ENCODE peak calls at places on chromosomes 3 and 15, in eight cellular contexts. One of them, this sample, is unnamed.

GRCh38 chr3:71185733-71186455 is 397.6 kb downstream of the FOXP1 start:
- DNase-seq in astrocyte of the hippocampus: no peak
- DNase-seq in activated CD4-positive, alpha-beta memory T cell treated with anti-CD3 and anti-CD28 coated beads, Interleukin-2, amount 10 ng/mL, durations not matched to agents 7 days and 5 days: no peak
- DNase-seq in HFF-Myc: no peak
- DNase-seq in HEK293T: no peak
- DNase-seq in trophoblast cell: peak
- DNase-seq in left ventricle myocardium superior: no peak
- DNase-seq in GM12864: no peak
- DNase-seq in this sample: no peak

GRCh38 chr15:80825361-80826030 is 46.3 kb downstream of the CEMIP start:
- DNase-seq in left ventricle myocardium superior: peak
- DNase-seq in GM12864: no peak
- DNase-seq in HEK293T: no peak
- DNase-seq in HFF-Myc: no peak
- DNase-seq in astrocyte of the hippocampus: peak
- DNase-seq in trophoblast cell: peak
- DNase-seq in activated CD4-positive, alpha-beta memory T cell treated with anti-CD3 and anti-CD28 coated beads, Interleukin-2, amount 10 ng/mL, durations not matched to agents 7 days and 5 days: no peak
- DNase-seq in this sample: peak

GRCh38 chr3:114709102-114709501 is 415.3 kb downstream of the TIGIT start:
- DNase-seq in GM12864: no peak
- DNase-seq in HEK293T: no peak
- DNase-seq in left ventricle myocardium superior: no peak
- DNase-seq in trophoblast cell: no peak
- DNase-seq in activated CD4-positive, alpha-beta memory T cell treated with anti-CD3 and anti-CD28 coated beads, Interleukin-2, amount 10 ng/mL, durations not matched to agents 7 days and 5 days: no peak
- DNase-seq in HFF-Myc: no peak
- DNase-seq in astrocyte of the hippocampus: no peak
- DNase-seq in this sample: no peak

GRCh38 chr3:182342252-182342651 is 451.1 kb upstream of the ATP11B start:
- DNase-seq in left ventricle myocardium superior: no peak
- DNase-seq in activated CD4-positive, alpha-beta memory T cell treated with anti-CD3 and anti-CD28 coated beads, Interleukin-2, amount 10 ng/mL, durations not matched to agents 7 days and 5 days: no peak
- DNase-seq in trophoblast cell: no peak
- DNase-seq in HFF-Myc: no peak
- DNase-seq in HEK293T: no peak
- DNase-seq in GM12864: no peak
- DNase-seq in astrocyte of the hippocampus: no peak
- DNase-seq in this sample: no peak

GRCh38 chr3:54660599-54661210 is 267.2 kb downstream of the LRTM1 start:
- DNase-seq in activated CD4-positive, alpha-beta memory T cell treated with anti-CD3 and anti-CD28 coated beads, Interleukin-2, amount 10 ng/mL, durations not matched to agents 7 days and 5 days: no peak
- DNase-seq in GM12864: no peak
- DNase-seq in astrocyte of the hippocampus: no peak
- DNase-seq in HFF-Myc: no peak
- DNase-seq in trophoblast cell: no peak
- DNase-seq in left ventricle myocardium superior: peak
- DNase-seq in HEK293T: no peak
- DNase-seq in this sample: no peak

GRCh38 chr15:70799667-70800450 is 36.5 kb upstream of the UACA start:
- DNase-seq in left ventricle myocardium superior: no peak
- DNase-seq in trophoblast cell: no peak
- DNase-seq in HEK293T: no peak
- DNase-seq in astrocyte of the hippocampus: peak
- DNase-seq in activated CD4-positive, alpha-beta memory T cell treated with anti-CD3 and anti-CD28 coated beads, Interleukin-2, amount 10 ng/mL, durations not matched to agents 7 days and 5 days: no peak
- DNase-seq in GM12864: no peak
- DNase-seq in HFF-Myc: no peak
- DNase-seq in this sample: no peak

GRCh38 chr3:174945276-174945675 is 86.1 kb downstream of the NAALADL2 start:
- DNase-seq in HEK293T: no peak
- DNase-seq in left ventricle myocardium superior: no peak
- DNase-seq in activated CD4-positive, alpha-beta memory T cell treated with anti-CD3 and anti-CD28 coated beads, Interleukin-2, amount 10 ng/mL, durations not matched to agents 7 days and 5 days: no peak
- DNase-seq in GM12864: no peak
- DNase-seq in astrocyte of the hippocampus: no peak
- DNase-seq in HFF-Myc: no peak
- DNase-seq in trophoblast cell: no peak
- DNase-seq in this sample: no peak

GRCh38 chr3:46209053-46209452 is 940 bp upstream of the CCR1 start:
- DNase-seq in trophoblast cell: no peak
- DNase-seq in astrocyte of the hippocampus: no peak
- DNase-seq in GM12864: no peak
- DNase-seq in activated CD4-positive, alpha-beta memory T cell treated with anti-CD3 and anti-CD28 coated beads, Interleukin-2, amount 10 ng/mL, durations not matched to agents 7 days and 5 days: no peak
- DNase-seq in HEK293T: no peak
- DNase-seq in HFF-Myc: no peak
- DNase-seq in left ventricle myocardium superior: no peak
- DNase-seq in this sample: no peak

GRCh38 chr15:64883097-64883581 is 28.6 kb upstream of the ANKDD1A start:
- DNase-seq in left ventricle myocardium superior: peak
- DNase-seq in trophoblast cell: no peak
- DNase-seq in GM12864: peak
- DNase-seq in HEK293T: no peak
- DNase-seq in HFF-Myc: no peak
- DNase-seq in astrocyte of the hippocampus: no peak
- DNase-seq in activated CD4-positive, alpha-beta memory T cell treated with anti-CD3 and anti-CD28 coated beads, Interleukin-2, amount 10 ng/mL, durations not matched to agents 7 days and 5 days: peak
- DNase-seq in this sample: no peak

GRCh38 chr15:59349715-59350420 is 22.8 kb downstream of the MYO1E start:
- DNase-seq in GM12864: no peak
- DNase-seq in activated CD4-positive, alpha-beta memory T cell treated with anti-CD3 and anti-CD28 coated beads, Interleukin-2, amount 10 ng/mL, durations not matched to agents 7 days and 5 days: peak
- DNase-seq in astrocyte of the hippocampus: peak
- DNase-seq in HEK293T: no peak
- DNase-seq in left ventricle myocardium superior: no peak
- DNase-seq in HFF-Myc: peak
- DNase-seq in trophoblast cell: peak
- DNase-seq in this sample: no peak

GRCh38 chr15:61393949-61394348 is 164.8 kb upstream of the RORA start:
- DNase-seq in trophoblast cell: no peak
- DNase-seq in left ventricle myocardium superior: no peak
- DNase-seq in HFF-Myc: no peak
- DNase-seq in GM12864: no peak
- DNase-seq in HEK293T: no peak
- DNase-seq in activated CD4-positive, alpha-beta memory T cell treated with anti-CD3 and anti-CD28 coated beads, Interleukin-2, amount 10 ng/mL, durations not matched to agents 7 days and 5 days: no peak
- DNase-seq in astrocyte of the hippocampus: peak
- DNase-seq in this sample: no peak

GRCh38 chr3:142586803-142587406 is 8.4 kb upstream of the ATR start:
- DNase-seq in trophoblast cell: peak
- DNase-seq in HEK293T: peak
- DNase-seq in left ventricle myocardium superior: no peak
- DNase-seq in HFF-Myc: peak
- DNase-seq in activated CD4-positive, alpha-beta memory T cell treated with anti-CD3 and anti-CD28 coated beads, Interleukin-2, amount 10 ng/mL, durations not matched to agents 7 days and 5 days: no peak
- DNase-seq in GM12864: no peak
- DNase-seq in astrocyte of the hippocampus: peak
- DNase-seq in this sample: peak

GRCh38 chr15:76996526-76997401 is 1.8 kb downstream of the PSTPIP1 start:
- DNase-seq in left ventricle myocardium superior: peak
- DNase-seq in HEK293T: no peak
- DNase-seq in astrocyte of the hippocampus: peak
- DNase-seq in trophoblast cell: no peak
- DNase-seq in activated CD4-positive, alpha-beta memory T cell treated with anti-CD3 and anti-CD28 coated beads, Interleukin-2, amount 10 ng/mL, durations not matched to agents 7 days and 5 days: peak
- DNase-seq in HFF-Myc: no peak
- DNase-seq in GM12864: no peak
- DNase-seq in this sample: no peak

GRCh38 chr15:74543583-74543982 is 2.6 kb downstream of the ARID3B start:
- DNase-seq in activated CD4-positive, alpha-beta memory T cell treated with anti-CD3 and anti-CD28 coated beads, Interleukin-2, amount 10 ng/mL, durations not matched to agents 7 days and 5 days: peak
- DNase-seq in HFF-Myc: no peak
- DNase-seq in trophoblast cell: no peak
- DNase-seq in HEK293T: no peak
- DNase-seq in GM12864: no peak
- DNase-seq in left ventricle myocardium superior: no peak
- DNase-seq in astrocyte of the hippocampus: no peak
- DNase-seq in this sample: no peak

GRCh38 chr15:38192496-38192895 is 60.1 kb upstream of the SPRED1 start:
- DNase-seq in trophoblast cell: no peak
- DNase-seq in left ventricle myocardium superior: no peak
- DNase-seq in HFF-Myc: no peak
- DNase-seq in astrocyte of the hippocampus: no peak
- DNase-seq in HEK293T: no peak
- DNase-seq in GM12864: no peak
- DNase-seq in activated CD4-positive, alpha-beta memory T cell treated with anti-CD3 and anti-CD28 coated beads, Interleukin-2, amount 10 ng/mL, durations not matched to agents 7 days and 5 days: no peak
- DNase-seq in this sample: no peak

GRCh38 chr15:55768670-55769185 is 25.8 kb upstream of the PRTG start:
- DNase-seq in astrocyte of the hippocampus: no peak
- DNase-seq in GM12864: no peak
- DNase-seq in HEK293T: no peak
- DNase-seq in left ventricle myocardium superior: no peak
- DNase-seq in trophoblast cell: peak
- DNase-seq in activated CD4-positive, alpha-beta memory T cell treated with anti-CD3 and anti-CD28 coated beads, Interleukin-2, amount 10 ng/mL, durations not matched to agents 7 days and 5 days: no peak
- DNase-seq in HFF-Myc: no peak
- DNase-seq in this sample: no peak

GRCh38 chr3:177824190-177824786 is 627.0 kb upstream of the TBL1XR1 start:
- DNase-seq in activated CD4-positive, alpha-beta memory T cell treated with anti-CD3 and anti-CD28 coated beads, Interleukin-2, amount 10 ng/mL, durations not matched to agents 7 days and 5 days: no peak
- DNase-seq in HFF-Myc: no peak
- DNase-seq in trophoblast cell: peak
- DNase-seq in GM12864: no peak
- DNase-seq in left ventricle myocardium superior: peak
- DNase-seq in HEK293T: no peak
- DNase-seq in astrocyte of the hippocampus: peak
- DNase-seq in this sample: no peak

GRCh38 chr3:194093822-194094221 is 42.1 kb upstream of the HES1 start:
- DNase-seq in astrocyte of the hippocampus: no peak
- DNase-seq in left ventricle myocardium superior: no peak
- DNase-seq in HFF-Myc: no peak
- DNase-seq in trophoblast cell: no peak
- DNase-seq in HEK293T: no peak
- DNase-seq in activated CD4-positive, alpha-beta memory T cell treated with anti-CD3 and anti-CD28 coated beads, Interleukin-2, amount 10 ng/mL, durations not matched to agents 7 days and 5 days: no peak
- DNase-seq in GM12864: no peak
- DNase-seq in this sample: no peak

GRCh38 chr3:45986303-45986982 is 9.2 kb downstream of the FYCO1 start:
- DNase-seq in HFF-Myc: no peak
- DNase-seq in GM12864: no peak
- DNase-seq in activated CD4-positive, alpha-beta memory T cell treated with anti-CD3 and anti-CD28 coated beads, Interleukin-2, amount 10 ng/mL, durations not matched to agents 7 days and 5 days: no peak
- DNase-seq in astrocyte of the hippocampus: peak
- DNase-seq in left ventricle myocardium superior: peak
- DNase-seq in trophoblast cell: no peak
- DNase-seq in HEK293T: no peak
- DNase-seq in this sample: no peak

GRCh38 chr3:31927806-31928205 is 53.3 kb downstream of the OSBPL10 start:
- DNase-seq in left ventricle myocardium superior: no peak
- DNase-seq in HFF-Myc: no peak
- DNase-seq in activated CD4-positive, alpha-beta memory T cell treated with anti-CD3 and anti-CD28 coated beads, Interleukin-2, amount 10 ng/mL, durations not matched to agents 7 days and 5 days: no peak
- DNase-seq in astrocyte of the hippocampus: no peak
- DNase-seq in GM12864: no peak
- DNase-seq in trophoblast cell: no peak
- DNase-seq in HEK293T: no peak
- DNase-seq in this sample: no peak

GRCh38 chr15:46296797-46297196 is 662.0 kb downstream of the SQOR start:
- DNase-seq in HEK293T: no peak
- DNase-seq in left ventricle myocardium superior: no peak
- DNase-seq in HFF-Myc: no peak
- DNase-seq in astrocyte of the hippocampus: no peak
- DNase-seq in activated CD4-positive, alpha-beta memory T cell treated with anti-CD3 and anti-CD28 coated beads, Interleukin-2, amount 10 ng/mL, durations not matched to agents 7 days and 5 days: no peak
- DNase-seq in GM12864: no peak
- DNase-seq in trophoblast cell: no peak
- DNase-seq in this sample: no peak

GRCh38 chr15:76185716-76186115 is 125.6 kb downstream of the ETFA start:
- DNase-seq in left ventricle myocardium superior: no peak
- DNase-seq in HEK293T: peak
- DNase-seq in trophoblast cell: peak
- DNase-seq in HFF-Myc: no peak
- DNase-seq in GM12864: peak
- DNase-seq in activated CD4-positive, alpha-beta memory T cell treated with anti-CD3 and anti-CD28 coated beads, Interleukin-2, amount 10 ng/mL, durations not matched to agents 7 days and 5 days: peak
- DNase-seq in astrocyte of the hippocampus: peak
- DNase-seq in this sample: peak

GRCh38 chr3:24004171-24004938 is 59.3 kb downstream of the NR1D2 start:
- DNase-seq in HFF-Myc: no peak
- DNase-seq in trophoblast cell: no peak
- DNase-seq in astrocyte of the hippocampus: no peak
- DNase-seq in HEK293T: no peak
- DNase-seq in GM12864: no peak
- DNase-seq in activated CD4-positive, alpha-beta memory T cell treated with anti-CD3 and anti-CD28 coated beads, Interleukin-2, amount 10 ng/mL, durations not matched to agents 7 days and 5 days: no peak
- DNase-seq in left ventricle myocardium superior: no peak
- DNase-seq in this sample: no peak

GRCh38 chr3:53956591-53956990 is 64.9 kb upstream of the SELENOK start:
- DNase-seq in left ventricle myocardium superior: no peak
- DNase-seq in HFF-Myc: no peak
- DNase-seq in astrocyte of the hippocampus: no peak
- DNase-seq in HEK293T: no peak
- DNase-seq in GM12864: no peak
- DNase-seq in trophoblast cell: no peak
- DNase-seq in activated CD4-positive, alpha-beta memory T cell treated with anti-CD3 and anti-CD28 coated beads, Interleukin-2, amount 10 ng/mL, durations not matched to agents 7 days and 5 days: no peak
- DNase-seq in this sample: no peak

GRCh38 chr15:33735637-33736247 is 232.6 kb upstream of the CHRM5 start:
- DNase-seq in left ventricle myocardium superior: no peak
- DNase-seq in HFF-Myc: no peak
- DNase-seq in activated CD4-positive, alpha-beta memory T cell treated with anti-CD3 and anti-CD28 coated beads, Interleukin-2, amount 10 ng/mL, durations not matched to agents 7 days and 5 days: no peak
- DNase-seq in astrocyte of the hippocampus: peak
- DNase-seq in trophoblast cell: peak
- DNase-seq in HEK293T: peak
- DNase-seq in GM12864: no peak
- DNase-seq in this sample: peak

GRCh38 chr15:88610756-88611231 is 10.3 kb upstream of the AEN start:
- DNase-seq in HEK293T: no peak
- DNase-seq in activated CD4-positive, alpha-beta memory T cell treated with anti-CD3 and anti-CD28 coated beads, Interleukin-2, amount 10 ng/mL, durations not matched to agents 7 days and 5 days: no peak
- DNase-seq in left ventricle myocardium superior: no peak
- DNase-seq in HFF-Myc: no peak
- DNase-seq in GM12864: no peak
- DNase-seq in astrocyte of the hippocampus: peak
- DNase-seq in trophoblast cell: no peak
- DNase-seq in this sample: peak

GRCh38 chr3:48232734-48233133 is 8.2 kb upstream of the ZNF589 start:
- DNase-seq in HFF-Myc: peak
- DNase-seq in trophoblast cell: peak
- DNase-seq in HEK293T: peak
- DNase-seq in activated CD4-positive, alpha-beta memory T cell treated with anti-CD3 and anti-CD28 coated beads, Interleukin-2, amount 10 ng/mL, durations not matched to agents 7 days and 5 days: peak
- DNase-seq in GM12864: peak
- DNase-seq in left ventricle myocardium superior: peak
- DNase-seq in astrocyte of the hippocampus: peak
- DNase-seq in this sample: peak

GRCh38 chr3:71721721-71722157 is 3.5 kb downstream of the EIF4E3 start:
- DNase-seq in activated CD4-positive, alpha-beta memory T cell treated with anti-CD3 and anti-CD28 coated beads, Interleukin-2, amount 10 ng/mL, durations not matched to agents 7 days and 5 days: peak
- DNase-seq in GM12864: no peak
- DNase-seq in HFF-Myc: no peak
- DNase-seq in left ventricle myocardium superior: no peak
- DNase-seq in trophoblast cell: no peak
- DNase-seq in HEK293T: no peak
- DNase-seq in astrocyte of the hippocampus: no peak
- DNase-seq in this sample: no peak

GRCh38 chr3:11592460-11593298 is 51.0 kb downstream of the VGLL4 start:
- DNase-seq in astrocyte of the hippocampus: peak
- DNase-seq in GM12864: no peak
- DNase-seq in trophoblast cell: no peak
- DNase-seq in HFF-Myc: no peak
- DNase-seq in left ventricle myocardium superior: no peak
- DNase-seq in activated CD4-positive, alpha-beta memory T cell treated with anti-CD3 and anti-CD28 coated beads, Interleukin-2, amount 10 ng/mL, durations not matched to agents 7 days and 5 days: no peak
- DNase-seq in HEK293T: no peak
- DNase-seq in this sample: no peak

GRCh38 chr3:139204756-139205155 is 139.1 kb upstream of the MRPS22 start:
- DNase-seq in left ventricle myocardium superior: no peak
- DNase-seq in trophoblast cell: peak
- DNase-seq in activated CD4-positive, alpha-beta memory T cell treated with anti-CD3 and anti-CD28 coated beads, Interleukin-2, amount 10 ng/mL, durations not matched to agents 7 days and 5 days: no peak
- DNase-seq in GM12864: no peak
- DNase-seq in astrocyte of the hippocampus: no peak
- DNase-seq in HFF-Myc: no peak
- DNase-seq in HEK293T: no peak
- DNase-seq in this sample: no peak